ENCODE peak calls at places on chromosomes 5 and 9, in nine cellular contexts. V is GM12892; E is mesendoderm; D is adipocyte; H is T-cell; A is natural killer cell; G is stimulated activated CD8-positive, alpha-beta memory T cell treated with anti-CD3 and anti-CD28 coated beads, Interleukin-2, amount 100 ng/mL, for 48 hours; K is stimulated activated effector memory CD8-positive, alpha-beta T cell treated with anti-CD3 and anti-CD28 coated beads, Interleukin-12 subunit alpha, Interleukin-12 subunit beta, amount 100 ng/mL, for 72 hours; J is posterior vena cava. N is an unnamed sample.

GRCh38 chr9:94286056-94286455 is 27.0 kb downstream of the ZNF169 start:
- DNase-seq in K (no peak), V (no peak), A (no peak), G (no peak), D (no peak), H (no peak), J (no peak), E (no peak), N (no peak)

GRCh38 chr9:111038336-111039202 is at the start of gene LPAR1:
- DNase-seq in J (peak), G (no peak), V (peak), H (no peak), D (peak), A (no peak), K (no peak), E (peak), N (peak)

GRCh38 chr9:18665947-18666346 is 192.0 kb downstream of the ADAMTSL1 start:
- DNase-seq in H (no peak), A (no peak), D (peak), G (no peak), V (no peak), J (no peak), E (no peak), K (no peak), N (no peak)

GRCh38 chr9:89879711-89880110 is 274.9 kb downstream of the GADD45G start:
- DNase-seq in K (no peak), V (no peak), D (no peak), A (no peak), E (no peak), G (no peak), J (no peak), H (no peak), N (peak)

GRCh38 chr5:15948225-15948624 is 231.4 kb downstream of the MARCHF11 start:
- DNase-seq in A (no peak), J (no peak), H (no peak), G (no peak), E (no peak), V (no peak), D (no peak), K (no peak), N (no peak)

GRCh38 chr5:124460666-124461065 is 285.8 kb downstream of the ZNF608 start:
- DNase-seq in V (no peak), H (no peak), D (peak), A (no peak), K (no peak), G (no peak), J (no peak), E (no peak), N (no peak)

GRCh38 chr5:148343049-148343413 is 7.7 kb downstream of the SPINK9 start:
- DNase-seq in K (no peak), V (no peak), E (no peak), H (no peak), A (no peak), J (no peak), D (no peak), G (no peak), N (no peak)

GRCh38 chr5:23639326-23639725 is 131.9 kb downstream of the PRDM9 start:
- DNase-seq in G (no peak), H (no peak), K (no peak), E (no peak), D (no peak), V (no peak), J (no peak), A (no peak), N (no peak)

GRCh38 chr9:123997665-123998277 is 13.8 kb upstream of the LHX2 start:
- DNase-seq in V (no peak), A (no peak), H (no peak), E (peak), G (no peak), J (peak), D (no peak), K (no peak), N (peak)

GRCh38 chr9:127950513-127951210 is 13.0 kb upstream of the DPM2 start:
- DNase-seq in K (no peak), G (no peak), A (no peak), V (no peak), E (no peak), D (no peak), H (no peak), J (no peak), N (peak)

GRCh38 chr5:4893063-4893744 is 246.9 kb upstream of the ADAMTS16 start:
- DNase-seq in G (no peak), J (no peak), A (no peak), D (no peak), K (no peak), H (no peak), V (no peak), E (no peak), N (no peak)

GRCh38 chr9:121727295-121728028 is 76.0 kb downstream of the DAB2IP start:
- DNase-seq in G (no peak), E (no peak), H (no peak), J (no peak), K (no peak), V (no peak), A (no peak), D (no peak), N (no peak)

GRCh38 chr9:98191615-98192502 is 578 bp downstream of the CORO2A start:
- DNase-seq in K (peak), H (peak), G (peak), V (peak), D (peak), E (peak), J (peak), A (no peak), N (peak)

GRCh38 chr5:159392881-159393280 is 62.6 kb upstream of the IL12B start:
- DNase-seq in G (no peak), E (no peak), D (no peak), A (no peak), K (no peak), J (no peak), H (no peak), V (no peak), N (no peak)

GRCh38 chr5:58077966-58078365 is 381.9 kb downstream of the PLK2 start:
- DNase-seq in J (no peak), K (no peak), D (no peak), A (no peak), H (no peak), V (no peak), E (no peak), G (no peak), N (no peak)